ENCODE peak calls at places on chromosomes 4 and X, in seven cellular contexts. H is NCI-H510A treated with DMSO at 0.1 percent for 48 hours; K is brain microvascular endothelial cell; X is OCI-LY7; O is activated CD4-positive, CD25-positive, alpha-beta regulatory T cell; Z is left ventricle myocardium inferior; V is stimulated activated CD4-positive, alpha-beta T cell treated with anti-CD3 and anti-CD28 coated beads, Interleukin-4, amount 100 ng/mL, for 24 hours. A is an unnamed sample.

GRCh38 chr4:144667500-144667899 is 21.5 kb downstream of the HHIP start:
- DNase-seq in Z (no peak), K (no peak), X (no peak), V (no peak), H (no peak), O (no peak), A (no peak)

GRCh38 chrX:107442914-107443527 is 6.4 kb upstream of the FRMPD3 start:
- DNase-seq in V (no peak), Z (no peak), K (no peak), X (no peak), H (peak; percentile 83), O (no peak), A (no peak)

GRCh38 chrX:26651755-26652154 is 435.8 kb downstream of the MAGEB5 start:
- DNase-seq in Z (no peak), V (no peak), K (no peak), O (no peak), H (no peak), X (peak; percentile 9), A (no peak)

GRCh38 chr4:8852118-8852704 is 19.4 kb downstream of the HMX1 start:
- DNase-seq in Z (peak; percentile 5), X (no peak), H (no peak), K (no peak), V (no peak), O (no peak), A (no peak)

GRCh38 chr4:159101983-159102622 is 776 bp upstream of the RAPGEF2 start:
- DNase-seq in X (no peak), Z (no peak), H (no peak), K (no peak), O (no peak), V (no peak), A (no peak)

GRCh38 chr4:68736813-68737212 is 66.4 kb upstream of the UGT2B15 start:
- DNase-seq in V (no peak), K (no peak), X (no peak), Z (no peak), H (no peak), O (no peak), A (no peak)

GRCh38 chr4:167428172-167428571 is 193.9 kb upstream of the SPOCK3 start:
- DNase-seq in K (no peak), X (no peak), O (no peak), H (peak; percentile 51), Z (no peak), V (no peak), A (no peak)

GRCh38 chr4:186104895-186105720 is 604 bp downstream of the FAM149A start:
- DNase-seq in H (no peak), O (no peak), K (no peak), X (no peak), Z (no peak), V (no peak), A (peak; percentile 16)

GRCh38 chrX:118976599-118977340 is 2.4 kb downstream of the LONRF3 start:
- DNase-seq in H (peak; percentile 35), V (peak; percentile 28), Z (peak; percentile 27), K (no peak), O (no peak), X (peak; percentile 29), A (peak; percentile 22)

GRCh38 chrX:129520151-129520550 is 3.1 kb downstream of the SMARCA1 start:
- DNase-seq in K (no peak), V (no peak), Z (no peak), O (no peak), H (no peak), X (no peak), A (no peak)

GRCh38 chr4:81601270-81601694 is 129.6 kb upstream of the RASGEF1B start:
- DNase-seq in H (no peak), Z (no peak), X (no peak), O (no peak), V (no peak), K (peak; percentile 1), A (no peak)

GRCh38 chr4:184090571-184090970 is 127.1 kb downstream of the ENPP6 start:
- DNase-seq in X (no peak), H (no peak), Z (no peak), O (no peak), V (no peak), K (no peak), A (no peak)